ENCODE peak calls at places on chromosomes 6 and 20, in five cellular contexts. O is transverse colon; Q is CD8-positive, alpha-beta T cell; K is lower lobe of right lung; A is left ventricle myocardium inferior. Y is an unnamed sample.

GRCh38 chr6:150394886-150395285 is 26.1 kb downstream of the IYD start:
- DNase-seq in O (no peak), Q (no peak), K (no peak), A (no peak), Y (no peak)

GRCh38 chr6:45838486-45838885 is 177.2 kb downstream of the CLIC5 start:
- DNase-seq in O (no peak), Q (no peak), K (no peak), A (no peak), Y (no peak)

GRCh38 chr20:50330504-50331313 is 140.1 kb downstream of the CEBPB start:
- DNase-seq in O (peak; percentile 41), Q (no peak), K (peak; percentile 35), A (no peak), Y (peak; percentile 51)

GRCh38 chr20:46359233-46359751 is 47.1 kb downstream of the ELMO2 start:
- DNase-seq in O (no peak), Q (no peak), K (no peak), A (no peak), Y (peak; percentile 8)

GRCh38 chr20:40691566-40692239 is 2.7 kb upstream of the MAFB start:
- DNase-seq in O (no peak), Q (no peak), K (no peak), A (no peak), Y (no peak)

GRCh38 chr6:82893889-82894652 is 171.6 kb downstream of the UBE3D start:
- DNase-seq in O (no peak), Q (no peak), K (no peak), A (no peak), Y (no peak)

GRCh38 chr20:52536040-52536439 is 344.5 kb upstream of the ZFP64 start:
- DNase-seq in O (no peak), Q (no peak), K (no peak), A (no peak), Y (no peak)

GRCh38 chr6:131182991-131183425 is 47.7 kb downstream of the AKAP7 start:
- DNase-seq in O (no peak), Q (peak; percentile 67), K (no peak), A (no peak), Y (no peak)

GRCh38 chr20:63272105-63273078 is at the start of gene ARFGAP1:
- DNase-seq in O (peak; percentile 92), Q (peak; percentile 89), K (peak; percentile 95), A (peak; percentile 93), Y (no peak)

GRCh38 chr6:44053760-44054556 is 73.3 kb downstream of the MRPL14 start:
- DNase-seq in O (no peak), Q (no peak), K (no peak), A (no peak), Y (no peak)

GRCh38 chr6:10837692-10837996 is 695 bp downstream of the MAK start:
- DNase-seq in O (no peak), Q (no peak), K (no peak), A (no peak), Y (no peak)

GRCh38 chr6:72376736-72377135 is 245.1 kb upstream of the KCNQ5 start:
- DNase-seq in O (no peak), Q (no peak), K (no peak), A (no peak), Y (no peak)

GRCh38 chr6:65998544-65998943 is 291.5 kb upstream of the EYS start:
- DNase-seq in O (no peak), Q (no peak), K (no peak), A (no peak), Y (no peak)

GRCh38 chr6:32868257-32868788 is 14.3 kb downstream of the PSMB9 start:
- DNase-seq in O (peak; percentile 86), Q (peak; percentile 93), K (peak; percentile 76), A (peak; percentile 68), Y (no peak)

GRCh38 chr20:49964964-49965780 is 17.6 kb upstream of the SNAI1 start:
- DNase-seq in O (peak; percentile 31), Q (no peak), K (no peak), A (no peak), Y (peak; percentile 32)

GRCh38 chr20:48682529-48683385 is 145.0 kb downstream of the PREX1 start:
- DNase-seq in O (peak; percentile 89), Q (no peak), K (peak; percentile 91), A (peak; percentile 89), Y (peak; percentile 84)

GRCh38 chr6:122730775-122731386 is 48.6 kb upstream of the FABP7 start:
- DNase-seq in O (no peak), Q (no peak), K (no peak), A (no peak), Y (no peak)

GRCh38 chr6:63486196-63486595 is 86.1 kb upstream of the LOC128125822 start:
- DNase-seq in O (no peak), Q (no peak), K (no peak), A (no peak), Y (no peak)

GRCh38 chr6:52333840-52334200 is 28.1 kb upstream of the PAQR8 start:
- DNase-seq in O (no peak), Q (no peak), K (no peak), A (no peak), Y (no peak)

GRCh38 chr6:57284056-57284455 is 33.4 kb upstream of the PRIM2 start:
- DNase-seq in O (no peak), Q (no peak), K (no peak), A (no peak), Y (no peak)

GRCh38 chr20:53187402-53187801 is 215.2 kb downstream of the TSHZ2 start:
- DNase-seq in O (no peak), Q (no peak), K (no peak), A (no peak), Y (no peak)

GRCh38 chr20:1964659-1965405 is 29.0 kb downstream of the PDYN start:
- DNase-seq in O (no peak), Q (no peak), K (no peak), A (no peak), Y (no peak)
- TF ChIP-seq CTCF in O (no peak), Q (no peak), K (no peak), A (no peak), Y (no peak)

DNA sequence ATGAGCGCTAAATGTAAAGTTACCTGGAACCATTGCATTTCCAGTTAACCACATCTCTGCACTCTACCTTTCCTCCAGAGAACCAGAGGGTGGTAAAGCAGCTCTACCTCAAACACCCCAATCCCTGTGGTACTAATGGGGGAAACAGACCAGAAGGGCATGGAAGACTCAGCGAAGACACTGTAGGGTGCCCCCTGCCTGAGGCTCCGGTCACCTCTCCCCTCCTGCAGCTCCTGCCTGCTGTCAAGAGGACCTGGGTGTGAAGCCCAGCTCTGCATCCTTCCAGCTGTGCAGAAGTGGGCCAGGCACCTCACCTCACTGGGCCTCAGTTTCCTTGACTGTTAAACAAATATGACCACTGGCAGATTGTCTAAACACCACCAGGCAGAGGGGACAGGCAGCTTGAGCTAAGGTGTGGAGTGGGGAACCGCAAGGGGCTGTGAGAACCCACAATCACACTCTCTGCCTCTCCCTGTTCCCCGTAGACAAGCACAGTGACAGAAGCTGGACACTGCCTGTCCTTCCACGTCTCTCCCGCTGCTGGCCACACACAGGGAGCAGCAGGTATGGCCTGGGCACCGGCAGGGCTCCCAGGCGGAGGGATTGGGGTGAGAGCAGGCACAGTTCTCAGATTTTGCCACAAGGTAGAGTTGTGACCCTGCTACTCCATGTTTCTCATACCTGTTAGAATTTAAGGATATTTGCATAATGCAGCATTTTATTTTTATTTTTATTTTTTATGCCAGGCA is 9.1 kb upstream of the BPIFA2 start:
- DNase-seq in O (no peak), Q (no peak), K (no peak), A (no peak), Y (no peak)
- TF ChIP-seq CTCF in O (no peak), Q (no peak), K (no peak), A (no peak), Y (no peak)

GRCh38 chr20:3812975-3813599 is 7.3 kb upstream of the AP5S1 start:
- DNase-seq in O (no peak), Q (no peak), K (peak; percentile 19), A (no peak), Y (no peak)

GRCh38 chr20:3815703-3816315 is 4.5 kb upstream of the AP5S1 start:
- DNase-seq in O (no peak), Q (peak; percentile 76), K (peak; percentile 34), A (no peak), Y (no peak)

GRCh38 chr20:3813758-3814581 is 6.4 kb upstream of the AP5S1 start:
- DNase-seq in O (no peak), Q (no peak), K (peak; percentile 38), A (no peak), Y (no peak)

GRCh38 chr20:3812259-3812681 is 8.1 kb upstream of the AP5S1 start:
- DNase-seq in O (no peak), Q (no peak), K (peak; percentile 39), A (no peak), Y (no peak)

GRCh38 chr20:3814928-3815495 is 5.3 kb upstream of the AP5S1 start:
- DNase-seq in O (no peak), Q (no peak), K (no peak), A (no peak), Y (no peak)
- TF ChIP-seq CTCF in O (no peak), Q (no peak), K (no peak), A (no peak), Y (no peak)

DNA sequence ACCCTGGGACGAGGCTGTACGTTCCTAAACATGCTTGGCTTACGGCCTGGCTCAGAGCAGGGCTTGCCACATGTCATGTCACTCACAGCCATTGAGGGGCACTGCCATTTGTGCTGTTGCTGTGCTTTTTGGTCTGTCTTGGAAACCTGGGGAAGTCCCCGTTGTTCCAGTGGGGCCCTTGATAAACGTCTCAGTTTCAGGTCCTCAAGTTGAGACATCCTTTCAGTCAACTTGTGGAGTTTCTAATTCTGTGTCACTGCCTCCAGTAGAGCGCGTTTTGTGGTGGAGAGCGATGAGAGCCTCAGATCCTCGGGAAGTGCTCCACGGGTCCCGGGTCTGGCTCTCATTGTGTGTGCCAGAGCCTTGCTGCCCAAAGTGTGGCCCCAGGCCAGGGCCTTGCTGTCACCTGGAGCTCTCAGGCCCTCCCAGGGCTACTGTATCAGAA is 43.0 kb upstream of the CCR6 start:
- DNase-seq in O (peak; percentile 54), Q (no peak), K (no peak), A (no peak), Y (no peak)
- TF ChIP-seq CTCF in O (no peak), Q (no peak), K (no peak), A (no peak), Y (no peak)

DNA sequence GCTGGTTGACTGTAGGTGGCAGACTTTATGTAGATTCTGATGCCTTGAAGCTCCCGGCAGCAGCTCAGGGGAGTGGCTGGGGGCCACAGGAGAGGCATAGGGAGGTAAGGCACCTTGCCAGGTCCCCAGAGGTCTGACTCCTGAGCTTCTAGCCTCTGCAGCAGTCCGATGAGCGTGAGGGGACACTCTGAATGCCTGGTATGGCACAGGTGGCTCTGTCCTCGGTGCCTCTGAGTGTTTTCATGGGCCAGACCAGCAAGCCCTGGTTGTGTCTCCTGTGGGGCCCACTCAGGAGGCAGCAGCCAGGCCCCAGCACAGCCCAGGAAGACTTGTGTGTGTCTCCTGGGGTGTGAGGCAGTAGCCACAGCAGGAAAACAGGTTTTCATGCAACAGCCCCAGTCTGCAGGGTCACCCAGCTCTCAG is 39.7 kb upstream of the IRF4 start:
- DNase-seq in O (no peak), Q (no peak), K (peak; percentile 44), A (no peak), Y (peak; percentile 94)
- TF ChIP-seq CTCF in O (no peak), Q (no peak), K (no peak), A (no peak), Y (no peak)